ENCODE peak calls at places on chromosomes 3 and 15, in eight cellular contexts. O is foreskin fibroblast; V is lower leg skin; A is stimulated activated CD8-positive, alpha-beta memory T cell treated with anti-CD3 and anti-CD28 coated beads, Interleukin-15, amount 100 ng/mL, for 1 hour; Y is stimulated activated CD4-positive, alpha-beta T cell treated with anti-CD3 and anti-CD28 coated beads, Interleukin-15, amount 100 ng/mL, for 1 hour; Z is iris pigment epithelial cell; B is cardiac septum; T is COR-L47. L is an unnamed sample.

GRCh38 chr3:171841620-171842000 is 1.5 kb upstream of the TMEM212 start:
- DNase-seq in O (no peak), V (no peak), A (no peak), Y (no peak), Z (peak; percentile 83), B (no peak), T (no peak), L (no peak)

GRCh38 chr3:94065819-94066218 is 3.0 kb downstream of the NSUN3 start:
- DNase-seq in O (no peak), V (no peak), A (no peak), Y (no peak), Z (no peak), B (no peak), T (no peak), L (no peak)

GRCh38 chr3:126958638-126959085 is 24.3 kb upstream of the PLXNA1 start:
- DNase-seq in O (no peak), V (peak; percentile 64), A (no peak), Y (no peak), Z (no peak), B (no peak), T (no peak), L (no peak)

GRCh38 chr15:68609618-68610017 is 30.8 kb downstream of the CORO2B start:
- DNase-seq in O (no peak), V (peak; percentile 95), A (no peak), Y (no peak), Z (no peak), B (peak; percentile 80), T (no peak), L (no peak)

GRCh38 chr3:11168881-11169805 is 14.8 kb downstream of the HRH1 start:
- DNase-seq in O (no peak), V (peak; percentile 46), A (no peak), Y (no peak), Z (peak; percentile 42), B (peak; percentile 51), T (no peak), L (no peak)

GRCh38 chr3:20056727-20057611 is 16.7 kb downstream of the KAT2B start:
- DNase-seq in O (peak; percentile 29), V (peak; percentile 40), A (no peak), Y (no peak), Z (peak; percentile 94), B (no peak), T (no peak), L (no peak)

GRCh38 chr3:50120364-50121095 is 31.8 kb downstream of the RBM5 start:
- DNase-seq in O (no peak), V (no peak), A (no peak), Y (no peak), Z (no peak), B (no peak), T (no peak), L (no peak)

GRCh38 chr15:92001307-92001706 is 147.8 kb downstream of the SLCO3A1 start:
- DNase-seq in O (no peak), V (no peak), A (no peak), Y (no peak), Z (no peak), B (no peak), T (peak; percentile 73), L (no peak)

GRCh38 chr3:23648326-23648964 is 157.3 kb upstream of the UBE2E1 start:
- DNase-seq in O (peak; percentile 68), V (no peak), A (no peak), Y (no peak), Z (peak; percentile 46), B (no peak), T (no peak), L (no peak)

L was measured in Caco-2.